ENCODE peak calls at places on chromosomes 12 and 14, in six cellular contexts. H is thoracic aorta, G is endothelial cell of umbilical vein, J is mesendoderm, O is GM23338, W is stomach. I is an unnamed sample.
A peak's percentile ranks its signal among the peaks of the same experiment; 100 is the strongest.

GRCh38 chr14:96741151-96741977 is 55.8 kb upstream of the VRK1 start:
- DNase-seq in W (peak; percentile 68), O (peak; percentile 64), J (peak; percentile 46), H (no peak), G (peak; percentile 46), I (peak; percentile 71)

GRCh38 chr14:90740946-90741681 is 75.1 kb downstream of the TTC7B start:
- DNase-seq in G (no peak), H (no peak), O (no peak), J (no peak), W (no peak), I (no peak)

GRCh38 chr12:115223322-115223721 is 539.3 kb upstream of the TBX3 start:
- DNase-seq in H (no peak), O (no peak), G (no peak), J (no peak), W (no peak), I (peak; percentile 84)

GRCh38 chr14:39232554-39233415 is 930 bp upstream of the MIA2 start:
- DNase-seq in H (no peak), O (no peak), G (no peak), W (no peak), J (no peak), I (peak; percentile 86)

GRCh38 chr12:120468271-120468845 is 1.2 kb downstream of the SRSF9 start:
- DNase-seq in J (peak; percentile 63), H (no peak), W (peak; percentile 44), G (no peak), O (peak; percentile 76), I (peak; percentile 76)

GRCh38 chr14:75982724-75983358 is 1.0 kb upstream of the TGFB3 start:
- DNase-seq in W (no peak), O (no peak), J (no peak), H (no peak), G (peak; percentile 28), I (peak; percentile 79)

GRCh38 chr12:77615331-77615730 is 215.4 kb upstream of the NAV3 start:
- DNase-seq in W (no peak), G (peak; percentile 8), J (peak; percentile 62), O (peak; percentile 78), H (no peak), I (no peak)

GRCh38 chr14:71193663-71194062 is 286.4 kb downstream of the PCNX1 start:
- DNase-seq in J (peak; percentile 60), W (no peak), H (no peak), G (no peak), O (peak; percentile 44), I (no peak)

GRCh38 chr14:21069388-21070082 is 569 bp upstream of the ARHGEF40 start:
- DNase-seq in J (peak; percentile 86), W (no peak), G (no peak), O (peak; percentile 91), H (no peak), I (peak; percentile 62)

GRCh38 chr12:12086975-12087692 is 16.4 kb downstream of the BCL2L14 start:
- DNase-seq in G (no peak), W (no peak), O (peak; percentile 76), H (no peak), J (peak; percentile 81), I (no peak)

GRCh38 chr14:54550514-54550913 is 16.4 kb upstream of the SAMD4A start:
- DNase-seq in J (no peak), O (no peak), W (no peak), G (no peak), H (no peak), I (peak; percentile 24)

GRCh38 chr12:115046805-115047204 is 362.8 kb upstream of the TBX3 start:
- DNase-seq in G (no peak), W (no peak), O (no peak), H (no peak), J (peak; percentile 13), I (no peak)

GRCh38 chr12:27332407-27333310 is at the start of gene BMAL2:
- DNase-seq in H (no peak), J (peak; percentile 69), W (peak; percentile 54), G (peak; percentile 58), O (peak; percentile 76), I (peak; percentile 74)

GRCh38 chr14:69816216-69816615 is 19.2 kb upstream of the SLC10A1 start:
- DNase-seq in G (no peak), H (no peak), O (no peak), W (no peak), J (no peak), I (no peak)

GRCh38 chr14:104404922-104405321 is 174.6 kb upstream of the C14orf180 start:
- DNase-seq in W (peak; percentile 20), J (peak; percentile 10), H (no peak), O (no peak), G (no peak), I (no peak)

GRCh38 chr14:97298331-97298730 is 501.1 kb downstream of the VRK1 start:
- DNase-seq in W (no peak), O (peak; percentile 67), G (no peak), J (peak; percentile 35), H (no peak), I (no peak)

GRCh38 chr12:117093431-117093830 is 5.8 kb downstream of the TESC start:
- DNase-seq in G (no peak), O (no peak), W (no peak), H (no peak), J (no peak), I (no peak)

GRCh38 chr14:28635387-28635786 is 131.2 kb upstream of the FOXG1 start:
- DNase-seq in H (no peak), O (peak; percentile 46), J (peak; percentile 13), G (peak; percentile 34), W (no peak), I (peak; percentile 81)

GRCh38 chr14:53260928-53261327 is 107.8 kb upstream of the DDHD1 start:
- DNase-seq in O (no peak), H (no peak), G (no peak), W (no peak), J (peak; percentile 7), I (no peak)

GRCh38 chr12:1872448-1872847 is 46.0 kb downstream of the CACNA2D4 start:
- DNase-seq in G (no peak), O (no peak), J (no peak), H (no peak), W (no peak), I (no peak)

GRCh38 chr12:87274594-87275245 is 754.5 kb downstream of the C12orf50 start:
- DNase-seq in O (peak; percentile 80), J (peak; percentile 54), G (peak; percentile 47), W (no peak), H (no peak), I (peak; percentile 42)

GRCh38 chr14:97602438-97603117 is 805.4 kb downstream of the VRK1 start:
- DNase-seq in O (no peak), H (no peak), G (no peak), W (no peak), J (no peak), I (no peak)

DNA sequence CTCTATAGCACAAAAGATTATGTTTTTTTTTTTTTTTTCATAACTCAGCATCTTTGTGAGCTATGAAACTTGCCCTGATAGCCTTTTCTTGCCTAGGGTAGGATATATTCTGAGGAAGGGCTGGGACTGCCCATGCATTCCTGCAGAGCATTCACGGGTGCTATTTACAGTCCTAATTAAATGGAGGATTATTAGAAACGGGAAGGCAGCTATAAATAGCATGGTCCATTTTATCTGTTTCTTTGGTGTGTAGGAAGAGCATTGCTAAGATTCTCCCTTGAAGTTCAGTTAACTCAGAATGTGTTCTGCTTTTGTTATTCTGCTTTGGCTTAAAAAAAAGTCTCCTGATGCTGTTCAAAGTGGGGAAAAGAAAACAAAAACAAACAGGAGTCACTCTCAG is 630.9 kb downstream of the DIO2 start:
- DNase-seq in J (no peak), O (no peak), H (no peak), W (no peak), G (no peak), I (no peak)
- H3K4me1 ChIP-seq in J (no peaks in the 10 kb centered on the region), O (no peaks in the 10 kb centered on the region), H (peaks cover 24% of the 10 kb centered on the region), W (peaks cover 11% of the 10 kb centered on the region), G (no peaks in the 10 kb centered on the region), I (peaks cover 31% of the 10 kb centered on the region)

DNA sequence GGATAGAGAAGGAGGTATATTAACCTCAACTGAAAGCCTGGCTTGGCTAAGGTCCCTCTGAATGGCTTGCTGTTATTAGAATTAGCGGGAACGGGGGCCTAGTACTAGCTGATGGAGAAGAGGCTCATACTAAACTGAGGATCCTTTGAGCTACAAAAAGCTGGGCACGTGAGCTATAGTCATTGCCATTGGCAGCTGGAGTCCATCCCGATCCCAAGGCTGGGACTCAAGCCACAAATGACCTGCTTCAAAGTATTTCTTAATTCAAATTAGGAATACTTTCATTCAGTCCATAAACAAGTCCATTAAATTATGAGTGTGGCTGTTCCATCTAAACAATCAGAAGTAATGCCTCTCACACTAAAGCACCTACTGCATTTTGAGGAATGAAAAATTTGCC is 114.5 kb downstream of the DACT1 start:
- DNase-seq in W (no peak), G (no peak), O (no peak), J (no peak), H (no peak), I (no peak)
- H3K4me1 ChIP-seq in W (peaks cover 61% of the 10 kb centered on the region), G (peaks cover 17% of the 10 kb centered on the region), O (peaks cover 22% of the 10 kb centered on the region), J (no peaks in the 10 kb centered on the region), H (peaks cover 51% of the 10 kb centered on the region), I (peaks cover 33% of the 10 kb centered on the region)

DNA sequence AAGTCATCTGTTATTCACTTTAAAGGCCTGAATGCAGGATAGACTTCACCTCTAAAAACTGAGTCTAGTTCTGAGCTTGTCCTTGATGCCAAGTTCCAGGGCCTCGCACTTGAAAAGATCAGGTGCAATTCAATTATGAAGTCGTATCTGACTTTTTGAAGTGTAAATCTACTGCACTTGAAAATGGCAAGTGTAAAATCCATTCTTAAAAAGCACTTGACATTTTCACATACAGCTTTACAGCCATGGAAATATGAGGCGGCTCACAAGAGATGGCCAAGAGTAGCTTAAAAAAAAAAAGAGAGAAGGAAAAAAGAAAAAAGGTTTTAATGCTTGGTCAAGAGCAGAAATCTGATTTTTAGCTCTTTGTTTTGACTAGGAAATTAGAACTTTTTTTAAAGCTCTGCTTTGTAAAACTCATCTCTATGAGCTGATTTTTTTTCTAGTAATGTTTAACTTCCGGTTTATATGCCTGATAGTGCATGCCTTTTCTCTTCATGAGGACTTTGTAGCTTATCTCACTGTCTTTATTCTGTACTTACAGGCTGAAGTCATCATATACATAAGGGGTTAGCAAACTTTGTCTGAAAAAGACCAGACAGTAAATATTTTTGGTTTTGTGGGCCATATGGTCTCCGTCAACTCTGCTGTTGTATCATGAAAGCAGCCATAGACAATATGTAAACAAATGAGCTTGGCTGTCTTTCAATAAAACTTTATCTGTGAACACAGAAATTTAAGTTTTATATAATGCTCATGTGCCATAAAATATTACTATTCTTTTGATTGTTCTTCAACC is 172.3 kb downstream of the GXYLT1 start:
- DNase-seq in W (no peak), O (no peak), J (no peak), H (no peak), G (no peak), I (no peak)
- H3K4me1 ChIP-seq in W (no peaks in the 10 kb centered on the region), O (peaks cover 13% of the 10 kb centered on the region), J (peaks cover 3% of the 10 kb centered on the region), H (no peaks in the 10 kb centered on the region), G (peaks cover 1% of the 10 kb centered on the region), I (no peaks in the 10 kb centered on the region)

DNA sequence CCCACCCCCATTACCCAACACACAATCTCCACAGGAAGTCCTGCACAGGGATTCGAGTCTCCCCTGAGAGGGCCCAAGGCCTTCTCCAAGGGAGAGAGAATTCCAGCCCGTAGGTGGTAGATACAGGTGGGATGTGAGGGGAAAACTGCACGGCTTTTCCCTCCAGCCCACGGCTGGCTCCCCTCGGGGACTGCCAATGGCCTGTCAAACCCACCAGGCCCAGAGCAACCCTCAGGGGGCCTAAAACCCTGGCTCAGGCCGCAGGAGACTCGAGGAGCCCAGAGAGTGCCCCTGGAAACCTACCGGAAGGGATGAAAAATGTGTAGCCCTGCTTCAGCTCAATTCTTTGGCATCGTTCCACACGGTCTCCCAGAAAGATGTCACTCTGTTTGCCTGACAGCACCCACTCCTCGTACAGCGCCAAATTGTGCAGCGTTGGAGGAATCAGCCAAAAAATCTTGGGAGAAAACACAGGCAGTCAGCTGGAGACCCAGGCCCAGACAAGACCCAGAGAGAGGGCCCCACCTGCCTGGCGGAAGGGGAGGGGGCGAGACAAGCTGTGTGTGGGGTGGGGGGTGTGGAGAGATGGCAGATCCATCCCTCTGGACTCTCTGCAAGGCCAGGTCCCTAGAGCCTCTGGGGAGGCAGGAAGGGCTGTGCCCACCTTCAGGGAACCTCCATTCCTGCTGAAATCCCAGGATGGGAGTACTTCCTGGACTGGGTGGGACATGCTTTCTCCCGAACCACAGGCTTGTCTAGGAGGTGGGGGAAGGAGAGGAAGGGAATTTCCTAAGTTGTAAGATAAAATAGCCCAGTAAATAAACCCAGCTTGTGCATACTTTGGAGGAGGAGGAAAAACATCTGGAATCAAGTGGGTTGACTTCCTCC is 48.1 kb downstream of the KDM2B start:
- DNase-seq in O (no peak), H (no peak), G (no peak), J (no peak), W (no peak), I (peak; percentile 57)
- H3K4me1 ChIP-seq in O (peaks cover 35% of the 10 kb centered on the region), H (peaks cover 26% of the 10 kb centered on the region), G (peaks cover 17% of the 10 kb centered on the region), J (peaks cover 7% of the 10 kb centered on the region), W (peaks cover 65% of the 10 kb centered on the region), I (peaks cover 31% of the 10 kb centered on the region)